ENCODE peak calls at places on chromosomes 6 and 20, in four cellular contexts. T, X, E and B are unnamed samples.

GRCh38 chr6:79028641-79029314 is 49.3 kb downstream of the PHIP start:
- DNase-seq in T (no peak), E (no peak), X (no peak), B (no peak)

GRCh38 chr20:48750941-48751620 is 76.7 kb downstream of the PREX1 start:
- DNase-seq in X (no peak), E (no peak), T (no peak), B (peak)

GRCh38 chr20:32966881-32967781 is 37.1 kb downstream of the SUN5 start:
- DNase-seq in X (no peak), T (no peak), E (peak), B (no peak)

GRCh38 chr6:7615611-7616383 is 25.8 kb downstream of the SNRNP48 start:
- DNase-seq in T (peak), E (no peak), X (peak), B (peak)

GRCh38 chr6:138404666-138405337 is 779 bp downstream of the HEBP2 start:
- DNase-seq in X (peak), E (no peak), T (no peak), B (peak)

GRCh38 chr6:31489046-31489445 is 8.9 kb upstream of the MICB start:
- DNase-seq in X (no peak), E (no peak), T (no peak), B (no peak)

GRCh38 chr6:158770533-158770932 is 48.6 kb downstream of the EZR start:
- DNase-seq in E (no peak), X (no peak), T (no peak), B (no peak)

GRCh38 chr6:166435574-166435973 is 52.8 kb upstream of the MPC1 start:
- DNase-seq in E (no peak), X (no peak), T (no peak), B (no peak)

GRCh38 chr20:36582821-36583220 is 9.4 kb downstream of the TGIF2 start:
- DNase-seq in E (no peak), X (no peak), T (no peak), B (no peak)

GRCh38 chr6:56374841-56375369 is 127.5 kb upstream of the COL21A1 start:
- DNase-seq in T (peak), E (no peak), X (no peak), B (no peak)

GRCh38 chr20:25024171-25024570 is 31.6 kb upstream of the APMAP start:
- DNase-seq in X (no peak), T (no peak), E (no peak), B (no peak)

GRCh38 chr6:37624121-37624520 is 73.6 kb downstream of the MDGA1 start:
- DNase-seq in E (no peak), X (no peak), T (no peak), B (no peak)

GRCh38 chr20:41537865-41538264 is 80.3 kb downstream of the CHD6 start:
- DNase-seq in E (no peak), T (no peak), X (no peak), B (no peak)

GRCh38 chr6:74715362-74716068 is 490.3 kb downstream of the COL12A1 start:
- DNase-seq in X (no peak), T (peak), E (no peak), B (no peak)

GRCh38 chr6:108655840-108656650 is 95.3 kb downstream of the FOXO3 start:
- DNase-seq in X (no peak), T (peak), E (no peak), B (no peak)

GRCh38 chr6:63437058-63437457 is 117.3 kb upstream of the LGSN start:
- DNase-seq in X (no peak), T (no peak), E (no peak), B (no peak)

GRCh38 chr6:83199865-83200230 is 6.7 kb downstream of the RWDD2A start:
- DNase-seq in E (no peak), T (peak), X (no peak), B (peak)

GRCh38 chr6:39387785-39388184 is 65.3 kb upstream of the KCNK16 start:
- DNase-seq in E (no peak), X (no peak), T (no peak), B (no peak)

GRCh38 chr20:36998652-36999051 is 47.1 kb upstream of the SAMHD1 start:
- DNase-seq in X (no peak), E (no peak), T (no peak), B (no peak)

GRCh38 chr6:24775520-24776058 is 852 bp downstream of the GMNN start:
- DNase-seq in T (peak), X (no peak), E (no peak), B (no peak)

GRCh38 chr6:128131566-128131965 is 230.7 kb upstream of the THEMIS start:
- DNase-seq in X (no peak), E (no peak), T (peak), B (peak)

GRCh38 chr6:158697798-158698197 is 47.9 kb downstream of the SYTL3 start:
- DNase-seq in X (no peak), E (no peak), T (peak), B (no peak)

GRCh38 chr6:69792292-69792691 is 4.5 kb downstream of the LMBRD1 start:
- DNase-seq in E (no peak), X (no peak), T (no peak), B (no peak)

GRCh38 chr6:69796627-69797390 is at the start of gene LMBRD1:
- DNase-seq in X (peak), E (peak), T (peak), B (peak)

GRCh38 chr6:69795469-69796080 is 1.2 kb downstream of the LMBRD1 start:
- DNase-seq in E (no peak), X (no peak), T (no peak), B (no peak)

GRCh38 chr6:69801225-69801624 is 4.4 kb upstream of the LMBRD1 start:
- DNase-seq in X (no peak), T (no peak), E (no peak), B (no peak)

GRCh38 chr6:69796081-69796626 is 656 bp downstream of the LMBRD1 start:
- DNase-seq in T (peak), E (no peak), X (no peak), B (peak)
- TF ChIP-seq FOS in T (no peak), E (no peak), X (no peak), B (no peak)

GRCh38 chr6:43054206-43054943 is 724 bp upstream of the CUL7 start:
- DNase-seq in X (no peak), T (no peak), E (no peak), B (peak)

GRCh38 chr6:43050981-43051380 is 2.7 kb downstream of the CUL7 start:
- DNase-seq in X (no peak), E (no peak), T (no peak), B (no peak)

GRCh38 chr6:43053545-43054205 is at the start of gene CUL7:
- DNase-seq in T (peak), X (peak), E (peak), B (peak)

GRCh38 chr6:43052225-43052841 is 1.3 kb downstream of the CUL7 start:
- DNase-seq in X (no peak), E (no peak), T (no peak), B (no peak)

DNA sequence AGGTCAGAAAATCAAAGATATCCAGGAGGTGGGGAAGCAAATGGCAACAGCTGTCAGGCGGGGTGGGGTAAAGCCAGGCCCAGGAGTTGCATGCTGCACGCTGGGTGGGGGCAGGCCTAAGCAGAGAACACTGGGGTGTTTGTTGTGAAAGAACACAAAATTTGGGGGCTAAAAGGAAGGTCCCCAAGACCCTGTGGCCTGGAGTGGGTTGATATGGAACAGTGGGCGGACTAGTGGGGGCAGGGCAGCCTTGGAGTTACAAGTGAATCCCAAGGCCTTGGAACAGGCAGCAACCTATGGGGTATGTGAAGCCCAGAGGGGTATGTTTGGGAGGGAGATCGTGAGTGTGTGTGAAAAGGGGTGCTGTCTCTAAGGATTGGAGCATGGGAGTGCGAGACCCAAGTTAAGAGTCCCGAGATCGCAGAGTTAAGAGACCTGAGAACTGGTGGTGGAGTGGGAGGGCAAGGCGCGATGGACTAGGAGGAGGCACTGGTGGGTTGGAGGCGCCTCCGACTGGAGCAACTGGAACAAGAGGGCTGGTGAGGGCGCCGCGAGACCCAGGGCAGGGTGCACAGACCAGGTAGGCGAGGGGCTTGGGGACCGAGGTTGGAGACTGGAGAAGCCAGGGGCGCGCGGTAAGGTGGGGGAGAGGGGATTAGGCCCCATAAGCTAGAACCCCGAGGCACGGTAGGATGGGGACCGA is 658 bp downstream of the CUL7 start:
- DNase-seq in X (no peak), T (peak), E (no peak), B (peak)
- TF ChIP-seq FOS in X (no peak), T (no peak), E (no peak), B (no peak)

GRCh38 chr6:72810571-72811280 is 188.9 kb downstream of the KCNQ5 start:
- DNase-seq in E (no peak), X (no peak), T (no peak), B (no peak)

GRCh38 chr6:72813807-72814596 is 192.1 kb downstream of the KCNQ5 start:
- DNase-seq in E (no peak), T (no peak), X (no peak), B (no peak)

GRCh38 chr6:72811971-72812421 is 190.1 kb downstream of the KCNQ5 start:
- DNase-seq in E (no peak), X (no peak), T (peak), B (peak)

DNA sequence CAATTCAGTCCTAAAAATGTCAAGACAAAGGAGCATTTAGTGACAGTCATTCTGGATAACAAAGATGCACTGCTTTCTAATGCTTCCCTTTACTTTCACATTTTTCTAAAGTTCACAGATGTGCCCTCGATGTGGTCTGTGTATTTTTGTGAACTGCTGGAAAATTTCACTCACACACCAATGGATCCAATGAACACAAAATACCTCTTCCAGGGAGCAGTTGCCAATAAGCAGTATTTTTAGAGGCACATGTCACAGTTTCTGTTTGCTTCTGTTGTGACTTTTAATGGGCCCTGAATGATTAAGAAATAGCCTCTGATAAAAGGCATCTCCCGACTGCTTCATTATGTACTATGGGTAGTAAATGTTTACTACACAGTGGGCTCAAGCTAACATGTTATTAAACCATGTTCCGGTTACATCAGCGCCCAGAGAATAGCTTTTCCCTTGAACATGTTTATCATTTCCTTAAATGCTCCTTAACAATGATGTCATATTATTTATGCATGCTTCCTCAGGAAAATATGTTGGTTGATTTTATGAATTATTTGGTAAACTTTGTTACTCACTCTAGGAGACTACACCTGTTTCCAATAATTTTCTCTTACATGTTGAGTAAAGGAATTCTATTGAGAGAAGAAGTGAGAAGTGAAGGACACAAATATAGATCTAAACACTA is 188.0 kb downstream of the KCNQ5 start:
- DNase-seq in T (peak), E (no peak), X (no peak), B (no peak)
- TF ChIP-seq FOS in T (no peak), E (no peak), X (no peak), B (no peak)

DNA sequence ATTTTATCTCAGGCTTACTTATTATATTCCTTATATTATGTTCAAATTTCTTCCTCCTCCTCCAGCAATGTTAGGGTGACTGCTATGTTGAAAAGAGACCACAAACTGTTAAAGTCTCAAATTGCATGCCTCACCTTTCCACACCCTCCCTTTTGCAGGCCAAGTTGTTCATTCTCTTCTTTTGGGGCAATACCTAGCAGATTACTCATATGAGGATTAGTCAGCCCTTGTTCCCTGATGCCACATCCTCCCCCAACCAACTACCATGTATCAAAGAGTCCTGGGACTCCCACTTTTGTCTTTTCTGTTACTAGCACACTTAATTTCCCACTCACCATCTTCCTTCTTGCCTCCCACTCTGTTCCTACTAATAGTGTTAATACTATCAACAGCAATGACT is 434.7 kb downstream of the BCKDHB start:
- DNase-seq in T (peak), X (no peak), E (no peak), B (no peak)
- TF ChIP-seq FOS in T (peak), X (no peak), E (no peak), B (peak)

GRCh38 chr6:35427435-35427834 is 24.7 kb upstream of the FANCE start:
- DNase-seq in X (no peak), T (no peak), E (no peak), B (no peak)
- TF ChIP-seq FOS in X (no peak), T (no peak), E (no peak), B (no peak)